ENCODE peak calls at places on chromosomes 4 and X, in seven cellular contexts. One of them, this sample, is unnamed.

GRCh38 chrX:25427873-25428555 is 412.2 kb upstream of the ARX start:
- DNase-seq in B cell: no peak
- DNase-seq in left lung: no peak
- DNase-seq in gastrocnemius medialis: no peak
- DNase-seq in choroid plexus epithelial cell: no peak
- DNase-seq in ovary: no peak
- DNase-seq in pancreas: no peak
- DNase-seq in this sample: no peak

GRCh38 chr4:22235798-22236197 is 280.1 kb downstream of the ADGRA3 start:
- DNase-seq in B cell: no peak
- DNase-seq in left lung: no peak
- DNase-seq in gastrocnemius medialis: no peak
- DNase-seq in choroid plexus epithelial cell: no peak
- DNase-seq in ovary: no peak
- DNase-seq in pancreas: no peak
- DNase-seq in this sample: no peak

GRCh38 chr4:3217771-3218170 is 31.2 kb upstream of the MSANTD1 start:
- DNase-seq in B cell: no peak
- DNase-seq in left lung: peak
- DNase-seq in gastrocnemius medialis: no peak
- DNase-seq in choroid plexus epithelial cell: no peak
- DNase-seq in ovary: peak
- DNase-seq in pancreas: no peak
- DNase-seq in this sample: no peak

GRCh38 chr4:8891646-8892555 is 20.3 kb upstream of the HMX1 start:
- DNase-seq in B cell: no peak
- DNase-seq in left lung: no peak
- DNase-seq in gastrocnemius medialis: no peak
- DNase-seq in choroid plexus epithelial cell: no peak
- DNase-seq in ovary: no peak
- DNase-seq in pancreas: no peak
- DNase-seq in this sample: no peak

GRCh38 chr4:87848622-87849351 is 16.0 kb downstream of the MEPE start:
- DNase-seq in B cell: peak
- DNase-seq in left lung: peak
- DNase-seq in gastrocnemius medialis: peak
- DNase-seq in choroid plexus epithelial cell: peak
- DNase-seq in ovary: no peak
- DNase-seq in pancreas: peak
- DNase-seq in this sample: peak

GRCh38 chr4:26197018-26197779 is 123.6 kb upstream of the RBPJ start:
- DNase-seq in B cell: no peak
- DNase-seq in left lung: no peak
- DNase-seq in gastrocnemius medialis: no peak
- DNase-seq in choroid plexus epithelial cell: peak
- DNase-seq in ovary: no peak
- DNase-seq in pancreas: no peak
- DNase-seq in this sample: no peak

GRCh38 chrX:108312938-108313337 is 125.3 kb downstream of the COL4A6 start:
- DNase-seq in B cell: no peak
- DNase-seq in left lung: no peak
- DNase-seq in gastrocnemius medialis: peak
- DNase-seq in choroid plexus epithelial cell: peak
- DNase-seq in ovary: no peak
- DNase-seq in pancreas: no peak
- DNase-seq in this sample: peak

GRCh38 chr4:687048-687974 is 1.6 kb downstream of the SLC49A3 start:
- DNase-seq in B cell: no peak
- DNase-seq in left lung: peak
- DNase-seq in gastrocnemius medialis: peak
- DNase-seq in choroid plexus epithelial cell: peak
- DNase-seq in ovary: no peak
- DNase-seq in pancreas: peak
- DNase-seq in this sample: no peak

GRCh38 chr4:99564921-99565320 is 1.1 kb upstream of the TRMT10A start:
- DNase-seq in B cell: no peak
- DNase-seq in left lung: no peak
- DNase-seq in gastrocnemius medialis: peak
- DNase-seq in choroid plexus epithelial cell: no peak
- DNase-seq in ovary: no peak
- DNase-seq in pancreas: no peak
- DNase-seq in this sample: no peak

GRCh38 chr4:79334341-79334740 is 8.5 kb upstream of the NAA11 start:
- DNase-seq in B cell: no peak
- DNase-seq in left lung: no peak
- DNase-seq in gastrocnemius medialis: no peak
- DNase-seq in choroid plexus epithelial cell: no peak
- DNase-seq in ovary: no peak
- DNase-seq in pancreas: no peak
- DNase-seq in this sample: no peak

GRCh38 chr4:89204624-89205023 is 93.3 kb downstream of the TIGD2 start:
- DNase-seq in B cell: no peak
- DNase-seq in left lung: no peak
- DNase-seq in gastrocnemius medialis: no peak
- DNase-seq in choroid plexus epithelial cell: peak
- DNase-seq in ovary: no peak
- DNase-seq in pancreas: no peak
- DNase-seq in this sample: no peak

GRCh38 chrX:119467842-119468185 is 430 bp upstream of the SLC25A5 start:
- DNase-seq in B cell: no peak
- DNase-seq in left lung: no peak
- DNase-seq in gastrocnemius medialis: no peak
- DNase-seq in choroid plexus epithelial cell: no peak
- DNase-seq in ovary: no peak
- DNase-seq in pancreas: no peak
- DNase-seq in this sample: no peak

GRCh38 chr4:148735432-148736155 is 293.4 kb upstream of the NR3C2 start:
- DNase-seq in B cell: no peak
- DNase-seq in left lung: no peak
- DNase-seq in gastrocnemius medialis: no peak
- DNase-seq in choroid plexus epithelial cell: no peak
- DNase-seq in ovary: no peak
- DNase-seq in pancreas: no peak
- DNase-seq in this sample: no peak

GRCh38 chr4:119729815-119730643 is 101.4 kb upstream of the PDE5A start:
- DNase-seq in B cell: no peak
- DNase-seq in left lung: no peak
- DNase-seq in gastrocnemius medialis: no peak
- DNase-seq in choroid plexus epithelial cell: peak
- DNase-seq in ovary: no peak
- DNase-seq in pancreas: peak
- DNase-seq in this sample: peak

GRCh38 chr4:90621080-90621479 is 493.9 kb downstream of the CCSER1 start:
- DNase-seq in B cell: no peak
- DNase-seq in left lung: no peak
- DNase-seq in gastrocnemius medialis: no peak
- DNase-seq in choroid plexus epithelial cell: no peak
- DNase-seq in ovary: no peak
- DNase-seq in pancreas: no peak
- DNase-seq in this sample: no peak

GRCh38 chrX:22134681-22135080 is 102.6 kb downstream of the PHEX start:
- DNase-seq in B cell: no peak
- DNase-seq in left lung: no peak
- DNase-seq in gastrocnemius medialis: no peak
- DNase-seq in choroid plexus epithelial cell: peak
- DNase-seq in ovary: no peak
- DNase-seq in pancreas: no peak
- DNase-seq in this sample: peak

GRCh38 chr4:102402223-102402622 is 56.9 kb upstream of the SLC39A8 start:
- DNase-seq in B cell: no peak
- DNase-seq in left lung: no peak
- DNase-seq in gastrocnemius medialis: no peak
- DNase-seq in choroid plexus epithelial cell: no peak
- DNase-seq in ovary: no peak
- DNase-seq in pancreas: no peak
- DNase-seq in this sample: no peak

GRCh38 chr4:64781737-64782326 is 372.6 kb upstream of the TECRL start:
- DNase-seq in B cell: peak
- DNase-seq in left lung: no peak
- DNase-seq in gastrocnemius medialis: no peak
- DNase-seq in choroid plexus epithelial cell: peak
- DNase-seq in ovary: no peak
- DNase-seq in pancreas: no peak
- DNase-seq in this sample: no peak

GRCh38 chr4:123055943-123056342 is 133.5 kb upstream of the NUDT6 start:
- DNase-seq in B cell: no peak
- DNase-seq in left lung: no peak
- DNase-seq in gastrocnemius medialis: no peak
- DNase-seq in choroid plexus epithelial cell: no peak
- DNase-seq in ovary: no peak
- DNase-seq in pancreas: no peak
- DNase-seq in this sample: no peak

GRCh38 chr4:182880387-182881356 is 36.5 kb downstream of the DCTD start:
- DNase-seq in B cell: no peak
- DNase-seq in left lung: no peak
- DNase-seq in gastrocnemius medialis: peak
- DNase-seq in choroid plexus epithelial cell: no peak
- DNase-seq in ovary: no peak
- DNase-seq in pancreas: no peak
- DNase-seq in this sample: peak

GRCh38 chrX:121823406-121823805 is 776.0 kb downstream of the GLUD2 start:
- DNase-seq in B cell: no peak
- DNase-seq in left lung: no peak
- DNase-seq in gastrocnemius medialis: no peak
- DNase-seq in choroid plexus epithelial cell: no peak
- DNase-seq in ovary: no peak
- DNase-seq in pancreas: no peak
- DNase-seq in this sample: no peak

GRCh38 chr4:162115323-162115722 is 48.5 kb downstream of the FSTL5 start:
- DNase-seq in B cell: no peak
- DNase-seq in left lung: no peak
- DNase-seq in gastrocnemius medialis: no peak
- DNase-seq in choroid plexus epithelial cell: peak
- DNase-seq in ovary: no peak
- DNase-seq in pancreas: no peak
- DNase-seq in this sample: no peak

GRCh38 chrX:83422836-83423235 is 85.3 kb upstream of the POU3F4 start:
- DNase-seq in B cell: no peak
- DNase-seq in left lung: no peak
- DNase-seq in gastrocnemius medialis: no peak
- DNase-seq in choroid plexus epithelial cell: no peak
- DNase-seq in ovary: no peak
- DNase-seq in pancreas: no peak
- DNase-seq in this sample: no peak

GRCh38 chr4:147362868-147363440 is 117.9 kb upstream of the EDNRA start:
- DNase-seq in B cell: no peak
- DNase-seq in left lung: peak
- DNase-seq in gastrocnemius medialis: peak
- DNase-seq in choroid plexus epithelial cell: peak
- DNase-seq in ovary: peak
- DNase-seq in pancreas: no peak
- DNase-seq in this sample: no peak

GRCh38 chrX:41481264-41482109 is 34.3 kb downstream of the NYX start:
- DNase-seq in B cell: peak
- DNase-seq in left lung: no peak
- DNase-seq in gastrocnemius medialis: peak
- DNase-seq in choroid plexus epithelial cell: no peak
- DNase-seq in ovary: no peak
- DNase-seq in pancreas: no peak
- DNase-seq in this sample: no peak
- TF ChIP-seq CTCF in B cell: no peak
- TF ChIP-seq CTCF in left lung: peak
- TF ChIP-seq CTCF in gastrocnemius medialis: no peak
- TF ChIP-seq CTCF in choroid plexus epithelial cell: peak
- TF ChIP-seq CTCF in ovary: no peak
- TF ChIP-seq CTCF in pancreas: no peak
- TF ChIP-seq CTCF in this sample: no peak

GRCh38 chrX:136028383-136028984 is 43.2 kb downstream of the SLC9A6 start:
- DNase-seq in B cell: peak
- DNase-seq in left lung: no peak
- DNase-seq in gastrocnemius medialis: no peak
- DNase-seq in choroid plexus epithelial cell: peak
- DNase-seq in ovary: no peak
- DNase-seq in pancreas: no peak
- DNase-seq in this sample: peak
- TF ChIP-seq CTCF in B cell: peak
- TF ChIP-seq CTCF in left lung: peak
- TF ChIP-seq CTCF in gastrocnemius medialis: peak
- TF ChIP-seq CTCF in choroid plexus epithelial cell: peak
- TF ChIP-seq CTCF in ovary: peak
- TF ChIP-seq CTCF in pancreas: peak
- TF ChIP-seq CTCF in this sample: peak

DNA sequence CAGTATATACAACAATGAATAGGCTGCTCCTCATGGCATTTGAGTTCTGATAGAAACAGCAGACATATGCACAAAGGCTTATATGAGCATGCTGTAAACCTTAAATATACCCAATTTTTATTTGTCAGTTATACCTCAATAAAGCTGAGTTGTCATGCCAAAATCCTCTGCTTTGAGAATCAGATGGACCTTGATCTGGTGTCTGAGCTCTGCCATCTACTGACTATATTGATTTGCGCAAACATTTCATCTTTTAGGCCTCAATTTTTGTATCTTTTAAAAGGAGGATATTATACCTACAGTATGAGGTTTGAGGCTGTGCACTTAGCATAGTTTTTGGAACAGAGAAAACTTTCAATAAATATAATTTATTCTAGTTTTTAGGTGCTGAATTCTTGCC is 85.2 kb downstream of the PRRG1 start:
- DNase-seq in B cell: no peak
- DNase-seq in left lung: no peak
- DNase-seq in gastrocnemius medialis: no peak
- DNase-seq in choroid plexus epithelial cell: peak
- DNase-seq in ovary: no peak
- DNase-seq in pancreas: no peak
- DNase-seq in this sample: no peak
- TF ChIP-seq CTCF in B cell: no peak
- TF ChIP-seq CTCF in left lung: no peak
- TF ChIP-seq CTCF in gastrocnemius medialis: no peak
- TF ChIP-seq CTCF in choroid plexus epithelial cell: peak
- TF ChIP-seq CTCF in ovary: no peak
- TF ChIP-seq CTCF in pancreas: no peak
- TF ChIP-seq CTCF in this sample: no peak

DNA sequence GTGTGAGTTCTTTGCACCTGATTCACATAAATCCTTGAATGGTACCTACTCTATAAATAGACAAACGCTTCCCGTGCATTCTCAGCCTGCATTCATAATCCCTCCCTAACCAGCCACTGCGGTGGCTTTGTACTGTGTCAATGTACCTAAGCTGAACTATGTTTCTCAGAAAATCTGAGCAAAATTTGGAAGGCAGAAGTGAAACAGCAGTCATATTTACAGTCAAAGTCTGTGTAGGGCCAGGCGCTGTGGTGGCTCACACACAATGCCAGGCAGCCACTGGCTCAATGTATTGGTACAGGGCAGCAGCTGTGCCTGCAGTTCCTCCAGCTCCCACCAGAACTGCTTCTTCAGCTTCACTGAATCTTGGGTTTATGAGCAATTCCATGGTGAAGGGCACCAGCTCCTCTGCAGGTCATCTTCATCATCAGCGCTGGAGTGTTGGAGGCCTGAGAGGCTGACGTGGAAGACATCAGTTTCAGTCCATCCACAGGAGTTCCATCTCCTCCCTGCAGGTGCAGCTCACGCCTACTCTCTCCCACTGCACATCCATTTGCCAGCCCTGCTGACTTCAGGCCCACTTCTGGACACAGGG is 32.3 kb upstream of the IRF2 start:
- DNase-seq in B cell: peak
- DNase-seq in left lung: no peak
- DNase-seq in gastrocnemius medialis: no peak
- DNase-seq in choroid plexus epithelial cell: no peak
- DNase-seq in ovary: no peak
- DNase-seq in pancreas: no peak
- DNase-seq in this sample: no peak
- TF ChIP-seq CTCF in B cell: peak
- TF ChIP-seq CTCF in left lung: peak
- TF ChIP-seq CTCF in gastrocnemius medialis: peak
- TF ChIP-seq CTCF in choroid plexus epithelial cell: peak
- TF ChIP-seq CTCF in ovary: no peak
- TF ChIP-seq CTCF in pancreas: no peak
- TF ChIP-seq CTCF in this sample: no peak

This sample was measured in prostate gland.